ENCODE peak calls at places on chromosomes 16 and 17, in ten cellular contexts. I is CD8-positive, alpha-beta T cell; F is adrenal gland; A is SK-N-SH; H is H9; B is psoas muscle; J is body of pancreas; C is endothelial cell of umbilical vein; T is MM.1S; E is neuronal stem cell. S is an unnamed sample. For H3K27me3, the result is how much of the 10 kb centered on the place peaks cover.

GRCh38 chr16:31022574-31023251 is 10.6 kb upstream of the STX4 start:
- DNase-seq in I (no peak), F (no peak), A (no peak), H (no peak), B (no peak), J (no peak), C (no peak), T (no peak), E (no peak), S (no peak)

GRCh38 chr17:39619786-39620101 is 7.0 kb upstream of the PPP1R1B start:
- DNase-seq in I (no peak), F (no peak), A (no peak), H (no peak), B (no peak), J (no peak), C (no peak), T (no peak), E (no peak), S (no peak)

GRCh38 chr16:20612551-20613470 is 36.6 kb upstream of the ACSM2B start:
- DNase-seq in I (no peak), F (no peak), A (no peak), H (no peak), B (peak), J (peak), C (no peak), T (no peak), E (no peak), S (peak)

GRCh38 chr17:79331492-79331891 is 256.9 kb downstream of the ENGASE start:
- DNase-seq in I (no peak), F (no peak), A (no peak), H (no peak), B (peak), J (no peak), C (no peak), T (peak), E (no peak), S (no peak)

GRCh38 chr17:64459284-64459747 is 10.4 kb downstream of the MILR1 start:
- DNase-seq in I (no peak), F (no peak), A (no peak), H (no peak), B (no peak), J (no peak), C (peak), T (no peak), E (no peak), S (no peak)

GRCh38 chr16:12002447-12003006 is 26.0 kb downstream of the SNX29 start:
- DNase-seq in I (no peak), F (peak), A (no peak), H (no peak), B (no peak), J (no peak), C (no peak), T (no peak), E (no peak), S (peak)

GRCh38 chr17:266701-267656 is 85.5 kb upstream of the DOC2B start:
- DNase-seq in I (no peak), F (peak), A (peak), H (no peak), B (peak), J (peak), C (peak), T (no peak), E (peak), S (peak)

GRCh38 chr17:54694287-54694887 is 206.3 kb upstream of the TOM1L1 start:
- DNase-seq in I (no peak), F (no peak), A (peak), H (no peak), B (no peak), J (no peak), C (no peak), T (no peak), E (no peak), S (no peak)

GRCh38 chr17:77363821-77364361 is 223.1 kb downstream of the SEC14L1 start:
- DNase-seq in I (peak), F (peak), A (peak), H (peak), B (peak), J (peak), C (peak), T (no peak), E (no peak), S (peak)

GRCh38 chr17:69870751-69871199 is 204.2 kb upstream of the KCNJ16 start:
- DNase-seq in I (no peak), F (no peak), A (no peak), H (no peak), B (no peak), J (no peak), C (peak), T (no peak), E (peak), S (no peak)

GRCh38 chr16:85329059-85329812 is 217.0 kb upstream of the CIBAR2 start:
- DNase-seq in I (no peak), F (no peak), A (peak), H (peak), B (no peak), J (no peak), C (peak), T (no peak), E (peak), S (no peak)

GRCh38 chr17:77801545-77802332 is 156.8 kb upstream of the TNRC6C start:
- DNase-seq in I (peak), F (no peak), A (peak), H (no peak), B (no peak), J (no peak), C (no peak), T (no peak), E (no peak), S (no peak)

GRCh38 chr16:21218135-21218534 is 6.8 kb upstream of the ZP2 start:
- DNase-seq in I (no peak), F (no peak), A (no peak), H (no peak), B (no peak), J (no peak), C (no peak), T (no peak), E (no peak), S (no peak)

GRCh38 chr17:61425682-61426481 is 26.2 kb downstream of the TBX2 start:
- DNase-seq in I (no peak), F (no peak), A (peak), H (peak), B (no peak), J (no peak), C (no peak), T (no peak), E (no peak), S (no peak)

GRCh38 chr17:77131919-77132318 is 8.8 kb upstream of the SEC14L1 start:
- DNase-seq in I (no peak), F (peak), A (peak), H (no peak), B (no peak), J (peak), C (peak), T (no peak), E (no peak), S (no peak)

GRCh38 chr16:66457888-66458287 is 30.8 kb downstream of the BEAN1 start:
- DNase-seq in I (no peak), F (no peak), A (no peak), H (no peak), B (no peak), J (no peak), C (no peak), T (no peak), E (no peak), S (no peak)

GRCh38 chr16:15942901-15943690 is 6.3 kb upstream of the ABCC1 start:
- DNase-seq in I (no peak), F (no peak), A (peak), H (no peak), B (no peak), J (no peak), C (no peak), T (no peak), E (no peak), S (no peak)

GRCh38 chr17:4250887-4251286 is 12.9 kb downstream of the ANKFY1 start:
- DNase-seq in I (no peak), F (no peak), A (no peak), H (no peak), B (no peak), J (no peak), C (no peak), T (no peak), E (no peak), S (no peak)

GRCh38 chr16:16150117-16150877 is 73.0 kb downstream of the ABCC6 start:
- DNase-seq in I (no peak), F (peak), A (peak), H (no peak), B (peak), J (peak), C (peak), T (no peak), E (no peak), S (peak)

GRCh38 chr16:11147033-11147848 is 108.8 kb downstream of the SOCS1 start:
- DNase-seq in I (no peak), F (no peak), A (no peak), H (no peak), B (no peak), J (no peak), C (no peak), T (no peak), E (no peak), S (peak)

GRCh38 chr17:27559506-27559931 is 71.5 kb upstream of the LGALS9 start:
- DNase-seq in I (no peak), F (no peak), A (peak), H (no peak), B (peak), J (no peak), C (no peak), T (no peak), E (no peak), S (peak)

GRCh38 chr17:80112471-80113032 is 11.2 kb downstream of the GAA start:
- DNase-seq in I (no peak), F (no peak), A (no peak), H (peak), B (no peak), J (no peak), C (no peak), T (no peak), E (no peak), S (no peak)

GRCh38 chr17:61479493-61480413 is 27.5 kb downstream of the TBX4 start:
- DNase-seq in I (no peak), F (no peak), A (no peak), H (peak), B (no peak), J (no peak), C (no peak), T (no peak), E (no peak), S (no peak)

GRCh38 chr16:24999856-25000447 is 15.2 kb downstream of the ARHGAP17 start:
- DNase-seq in I (no peak), F (peak), A (no peak), H (no peak), B (no peak), J (peak), C (no peak), T (no peak), E (no peak), S (no peak)

GRCh38 chr16:2085669-2086068 is 37.9 kb downstream of the TSC2 start:
- DNase-seq in I (no peak), F (no peak), A (no peak), H (no peak), B (no peak), J (no peak), C (no peak), T (no peak), E (no peak), S (no peak)

GRCh38 chr16:1700246-1700645 is 5.7 kb upstream of the MAPK8IP3 start:
- DNase-seq in I (no peak), F (no peak), A (no peak), H (no peak), B (no peak), J (no peak), C (no peak), T (no peak), E (no peak), S (no peak)

GRCh38 chr17:13030459-13031305 is 12.9 kb upstream of the ELAC2 start:
- DNase-seq in I (no peak), F (peak), A (peak), H (peak), B (no peak), J (peak), C (peak), T (peak), E (peak), S (no peak)

DNA sequence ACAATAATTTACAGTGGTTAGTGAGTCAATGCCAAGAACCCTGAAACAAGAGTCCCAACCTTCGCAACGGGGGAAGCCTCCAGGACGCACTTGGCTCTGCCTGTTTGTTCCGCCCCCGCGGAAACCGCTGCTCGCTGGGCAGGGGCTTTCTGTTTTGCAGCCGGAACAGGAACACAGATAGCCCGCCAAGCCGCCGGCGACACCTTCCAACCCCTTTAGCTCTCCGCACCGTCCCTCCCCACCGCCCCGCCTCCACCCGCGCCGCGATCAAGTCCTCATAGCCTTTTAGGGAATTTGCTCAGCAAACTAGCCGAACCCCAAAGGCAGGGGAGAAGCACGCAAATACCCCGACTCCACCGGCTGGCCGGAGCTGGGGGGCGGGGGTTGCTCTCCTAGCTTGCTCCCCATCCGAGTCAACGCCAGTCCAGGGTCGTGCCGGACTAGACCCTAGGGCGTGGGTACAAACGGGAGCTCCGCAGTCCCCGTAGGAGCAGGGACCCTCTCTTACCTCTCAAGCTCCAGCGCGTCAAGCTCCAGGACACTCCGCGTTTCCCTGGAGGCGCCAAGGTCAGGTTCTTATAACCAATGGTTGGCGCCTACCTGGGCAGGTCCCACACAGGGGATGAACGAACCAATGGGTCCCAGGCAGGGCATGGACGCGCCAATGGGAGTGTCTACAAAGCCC is at the start of gene SLFN13:
- DNase-seq in I (peak), F (peak), A (peak), H (peak), B (peak), J (peak), C (peak), T (peak), E (peak), S (peak)
- H3K27me3 ChIP-seq in I (under half), F (under half), A (half or more), H (under half), B (half or more), J (under half), C (under half), T (under half), E (under half), S (under half)

DNA sequence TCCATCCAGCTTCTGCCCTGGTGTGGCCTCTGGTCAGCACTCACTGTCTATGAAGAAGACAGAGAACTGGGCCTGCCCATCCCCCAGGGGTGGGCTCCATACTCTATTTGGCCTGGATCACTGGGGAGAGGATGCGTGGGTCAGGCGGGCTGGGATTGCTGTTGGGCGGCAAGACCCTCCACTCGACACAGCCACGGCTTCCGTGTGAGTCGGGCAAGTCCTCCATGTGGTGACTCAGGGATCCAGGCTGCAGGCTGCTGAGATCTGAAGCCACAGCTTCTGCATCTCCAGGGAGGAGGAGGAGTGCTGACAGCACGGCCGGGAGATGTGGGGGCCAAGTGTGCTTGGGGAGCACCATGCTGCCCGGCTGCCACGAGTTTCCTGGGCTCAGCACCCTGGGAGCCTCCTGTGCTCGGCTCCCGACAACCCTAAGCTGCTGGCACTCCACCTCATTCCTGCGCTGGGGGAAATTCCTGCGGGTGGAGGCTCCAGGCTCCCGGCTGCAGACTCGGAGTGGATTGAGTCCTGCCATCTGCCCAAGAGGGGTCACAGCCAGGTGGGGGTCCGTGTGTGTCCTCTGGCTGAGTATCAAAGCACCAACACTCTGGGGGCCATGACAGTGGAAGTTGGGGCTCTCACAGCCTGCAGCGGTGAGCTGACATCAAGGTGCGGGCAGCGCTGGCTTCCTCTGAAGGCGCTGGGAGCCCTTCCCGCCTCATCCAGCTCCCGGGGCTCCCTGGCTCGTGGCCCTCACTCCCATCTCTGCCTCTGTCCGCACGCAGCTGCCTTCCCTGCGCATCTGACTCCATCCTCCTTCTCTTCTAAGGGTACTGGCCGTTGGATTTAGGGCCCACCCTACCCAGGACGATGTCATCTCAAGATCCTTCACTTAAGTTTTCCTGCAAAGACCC is 24.4 kb upstream of the CBFA2T3 start:
- DNase-seq in I (no peak), F (no peak), A (no peak), H (peak), B (no peak), J (no peak), C (no peak), T (no peak), E (no peak), S (peak)
- H3K27me3 ChIP-seq in I (under half), F (under half), A (under half), H (under half), B (half or more), J (under half), C (under half), T (under half), E (under half), S (under half)

DNA sequence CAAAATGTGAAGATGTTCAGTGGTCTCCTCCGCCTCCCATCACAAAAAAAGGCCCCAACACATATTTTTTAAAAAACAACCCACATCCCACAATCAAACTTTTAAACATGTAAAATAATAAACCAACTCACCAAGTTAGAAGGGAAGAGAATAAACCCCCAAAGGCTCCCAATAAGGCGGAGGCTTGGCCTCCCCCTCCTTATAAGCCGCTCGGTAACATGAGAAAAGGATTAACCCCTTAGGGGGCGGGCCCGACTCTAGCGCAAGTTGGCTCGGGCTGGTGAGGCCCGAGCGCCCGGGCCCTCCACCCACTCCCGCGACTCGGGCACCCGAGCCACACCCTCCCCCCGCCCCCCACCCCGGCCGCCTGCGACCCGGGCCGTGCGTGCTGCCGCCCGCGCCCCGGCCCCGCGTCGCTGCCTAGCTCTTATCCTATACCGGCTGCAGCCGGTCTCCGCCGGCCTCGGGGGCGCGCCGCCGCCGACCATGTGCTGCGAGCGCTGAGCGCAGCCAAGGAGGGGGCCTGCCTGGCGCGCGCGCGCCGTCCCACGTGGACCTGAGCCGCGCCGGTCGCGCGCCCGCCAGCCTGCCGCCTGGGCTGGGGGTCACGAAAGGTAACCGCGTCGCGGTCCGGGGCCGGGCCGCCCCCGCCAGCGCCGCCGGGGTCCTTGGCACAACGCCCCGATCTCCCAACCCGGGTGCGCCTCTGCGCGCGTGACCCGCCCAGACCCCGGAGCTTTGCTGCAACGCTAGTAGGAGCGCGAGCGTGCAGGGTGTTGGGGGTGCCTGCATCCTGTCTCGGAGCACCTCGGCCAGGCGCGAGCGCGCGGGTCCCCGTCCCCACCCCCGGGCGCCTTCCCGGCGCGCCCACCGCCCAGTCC is at the start of the genes ARSG and SLC16A6:
- DNase-seq in I (peak), F (no peak), A (peak), H (peak), B (peak), J (peak), C (peak), T (peak), E (peak), S (peak)
- H3K27me3 ChIP-seq in I (under half), F (under half), A (half or more), H (under half), B (under half), J (under half), C (under half), T (under half), E (under half), S (under half)

DNA sequence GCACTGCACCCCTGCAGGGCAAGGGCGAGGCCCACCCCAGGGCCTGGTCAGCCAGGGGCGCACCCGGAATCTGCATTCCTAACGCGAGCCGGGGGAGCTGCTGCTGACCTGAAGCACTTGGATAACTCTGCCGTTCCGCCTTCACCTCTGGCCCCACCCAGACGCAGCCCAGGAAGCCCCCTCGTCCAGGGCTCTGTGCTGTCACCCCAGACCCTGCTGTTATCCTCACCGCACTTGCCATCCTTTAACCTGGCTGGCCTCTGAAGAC is 13.3 kb upstream of the PABPN1L start:
- DNase-seq in I (no peak), F (no peak), A (no peak), H (no peak), B (no peak), J (no peak), C (no peak), T (no peak), E (no peak), S (no peak)
- H3K27me3 ChIP-seq in I (under half), F (under half), A (half or more), H (under half), B (under half), J (under half), C (under half), T (under half), E (under half), S (under half)

GRCh38 chr17:49468827-49469385 is 26.2 kb upstream of the NGFR start:
- DNase-seq in I (no peak), F (no peak), A (no peak), H (no peak), B (peak), J (no peak), C (no peak), T (no peak), E (no peak), S (no peak)
- H3K27me3 ChIP-seq in I (under half), F (under half), A (half or more), H (under half), B (under half), J (under half), C (under half), T (half or more), E (under half), S (under half)